ENCODE peak calls at places on chromosome 4, in four cellular contexts. One of them, this sample, is unnamed.

GRCh38 chr4:180560896-180561295 is 1682.3 kb upstream of the TENM3 start:
- DNase-seq in omental fat pad: no peak
- DNase-seq in T-helper 2 cell: no peak
- DNase-seq in T-cell: no peak
- DNase-seq in this sample: no peak

GRCh38 chr4:10180927-10181744 is 64.5 kb upstream of the WDR1 start:
- DNase-seq in omental fat pad: no peak
- DNase-seq in T-helper 2 cell: peak; percentile 94
- DNase-seq in T-cell: no peak
- DNase-seq in this sample: no peak

GRCh38 chr4:16026155-16026761 is 57.6 kb downstream of the PROM1 start:
- DNase-seq in omental fat pad: no peak
- DNase-seq in T-helper 2 cell: peak; percentile 59
- DNase-seq in T-cell: no peak
- DNase-seq in this sample: peak; percentile 48

GRCh38 chr4:169791527-169792156 is 33.9 kb upstream of the HPF1 start:
- DNase-seq in omental fat pad: no peak
- DNase-seq in T-helper 2 cell: peak; percentile 19
- DNase-seq in T-cell: no peak
- DNase-seq in this sample: no peak

GRCh38 chr4:6474705-6475457 is 2.5 kb upstream of the PPP2R2C start:
- DNase-seq in omental fat pad: no peak
- DNase-seq in T-helper 2 cell: no peak
- DNase-seq in T-cell: no peak
- DNase-seq in this sample: no peak

GRCh38 chr4:2222838-2223237 is 19.1 kb downstream of the HAUS3 start:
- DNase-seq in omental fat pad: no peak
- DNase-seq in T-helper 2 cell: no peak
- DNase-seq in T-cell: no peak
- DNase-seq in this sample: no peak

GRCh38 chr4:148542922-148543623 is 100.9 kb upstream of the NR3C2 start:
- DNase-seq in omental fat pad: no peak
- DNase-seq in T-helper 2 cell: peak; percentile 30
- DNase-seq in T-cell: no peak
- DNase-seq in this sample: no peak

GRCh38 chr4:53913771-53914170 is 150.6 kb downstream of the CHIC2 start:
- DNase-seq in omental fat pad: no peak
- DNase-seq in T-helper 2 cell: no peak
- DNase-seq in T-cell: no peak
- DNase-seq in this sample: no peak

GRCh38 chr4:47852121-47852520 is 14.3 kb upstream of the CORIN start:
- DNase-seq in omental fat pad: no peak
- DNase-seq in T-helper 2 cell: no peak
- DNase-seq in T-cell: no peak
- DNase-seq in this sample: no peak

GRCh38 chr4:48899950-48900349 is 6.6 kb downstream of the OCIAD2 start:
- DNase-seq in omental fat pad: no peak
- DNase-seq in T-helper 2 cell: no peak
- DNase-seq in T-cell: no peak
- DNase-seq in this sample: no peak

GRCh38 chr4:185238261-185238681 is 28.9 kb downstream of the SNX25 start:
- DNase-seq in omental fat pad: no peak
- DNase-seq in T-helper 2 cell: no peak
- DNase-seq in T-cell: no peak
- DNase-seq in this sample: no peak

GRCh38 chr4:144209491-144209890 is 69.0 kb upstream of the GYPA start:
- DNase-seq in omental fat pad: no peak
- DNase-seq in T-helper 2 cell: no peak
- DNase-seq in T-cell: no peak
- DNase-seq in this sample: no peak

GRCh38 chr4:114539985-114540384 is 58.6 kb upstream of the UGT8 start:
- DNase-seq in omental fat pad: no peak
- DNase-seq in T-helper 2 cell: no peak
- DNase-seq in T-cell: no peak
- DNase-seq in this sample: no peak

GRCh38 chr4:185721949-185722316 is 90.1 kb downstream of the SORBS2 start:
- DNase-seq in omental fat pad: no peak
- DNase-seq in T-helper 2 cell: no peak
- DNase-seq in T-cell: no peak
- DNase-seq in this sample: no peak

GRCh38 chr4:121041307-121042090 is 30.8 kb downstream of the NDNF start:
- DNase-seq in omental fat pad: no peak
- DNase-seq in T-helper 2 cell: peak; percentile 89
- DNase-seq in T-cell: no peak
- DNase-seq in this sample: no peak

GRCh38 chr4:109302366-109303140 is at the start of gene COL25A1:
- DNase-seq in omental fat pad: no peak
- DNase-seq in T-helper 2 cell: peak; percentile 38
- DNase-seq in T-cell: peak; percentile 28
- DNase-seq in this sample: no peak

GRCh38 chr4:163165217-163166017 is 1.3 kb downstream of the NAF1 start:
- DNase-seq in omental fat pad: no peak
- DNase-seq in T-helper 2 cell: peak; percentile 7
- DNase-seq in T-cell: no peak
- DNase-seq in this sample: no peak

GRCh38 chr4:98341309-98341708 is 80.1 kb downstream of the RAP1GDS1 start:
- DNase-seq in omental fat pad: no peak
- DNase-seq in T-helper 2 cell: no peak
- DNase-seq in T-cell: no peak
- DNase-seq in this sample: no peak

GRCh38 chr4:6054162-6054922 is 36.1 kb upstream of the C4orf50 start:
- DNase-seq in omental fat pad: no peak
- DNase-seq in T-helper 2 cell: no peak
- DNase-seq in T-cell: no peak
- DNase-seq in this sample: no peak

GRCh38 chr4:73608677-73609594 is 11.3 kb downstream of the RASSF6 start:
- DNase-seq in omental fat pad: no peak
- DNase-seq in T-helper 2 cell: no peak
- DNase-seq in T-cell: no peak
- DNase-seq in this sample: no peak

GRCh38 chr4:184099541-184099966 is 118.1 kb downstream of the ENPP6 start:
- DNase-seq in omental fat pad: no peak
- DNase-seq in T-helper 2 cell: no peak
- DNase-seq in T-cell: no peak
- DNase-seq in this sample: no peak

GRCh38 chr4:173777421-173777820 is 247.4 kb upstream of the HAND2 start:
- DNase-seq in omental fat pad: no peak
- DNase-seq in T-helper 2 cell: no peak
- DNase-seq in T-cell: no peak
- DNase-seq in this sample: no peak

GRCh38 chr4:20337261-20337664 is 85.6 kb downstream of the SLIT2 start:
- DNase-seq in omental fat pad: no peak
- DNase-seq in T-helper 2 cell: no peak
- DNase-seq in T-cell: no peak
- DNase-seq in this sample: no peak